ENCODE peak calls at places on chromosomes 6 and 20, in six cellular contexts. C is breast epithelium, Q is kidney, M is mammary epithelial cell, L is uterus, Y is hepatocyte. X is an unnamed sample.

GRCh38 chr20:57573176-57573575 is 12.3 kb downstream of the PCK1 start:
- DNase-seq in M (no peak), Q (peak; percentile 64), C (no peak), Y (no peak), L (no peak), X (no peak)

GRCh38 chr6:635233-635632 is 21.7 kb downstream of the HUS1B start:
- DNase-seq in Q (no peak), L (no peak), Y (no peak), C (no peak), M (no peak), X (no peak)

GRCh38 chr6:47714802-47715201 is 16.4 kb downstream of the ADGRF4 start:
- DNase-seq in M (no peak), Y (no peak), Q (no peak), C (no peak), L (no peak), X (no peak)

GRCh38 chr20:59064214-59064722 is 21.7 kb upstream of the PRELID3B start:
- DNase-seq in Q (no peak), C (no peak), L (no peak), Y (no peak), M (peak; percentile 26), X (no peak)

GRCh38 chr6:37926661-37927060 is 107.1 kb downstream of the ZFAND3 start:
- DNase-seq in L (no peak), M (no peak), Q (no peak), Y (no peak), C (no peak), X (no peak)

GRCh38 chr20:17594443-17594842 is 24.6 kb downstream of the DSTN start:
- DNase-seq in C (peak; percentile 78), Q (no peak), M (peak; percentile 75), Y (peak; percentile 64), L (no peak), X (peak; percentile 72)

GRCh38 chr20:50325215-50325614 is 134.6 kb downstream of the CEBPB start:
- DNase-seq in Q (no peak), Y (no peak), C (no peak), M (no peak), L (no peak), X (no peak)

GRCh38 chr20:24676978-24677370 is 207.5 kb downstream of the SYNDIG1 start:
- DNase-seq in C (peak; percentile 3), Q (peak; percentile 8), M (no peak), Y (no peak), L (no peak), X (no peak)

GRCh38 chr20:53547664-53548239 is 45.9 kb downstream of the ZNF217 start:
- DNase-seq in M (peak; percentile 41), Y (peak; percentile 78), Q (no peak), C (no peak), L (peak; percentile 35), X (peak; percentile 10)

GRCh38 chr20:45085289-45085688 is 15.6 kb downstream of the KCNS1 start:
- DNase-seq in L (no peak), Y (no peak), M (no peak), C (no peak), Q (no peak), X (no peak)

GRCh38 chr6:114342086-114342825 is 567 bp downstream of the HS3ST5 start:
- DNase-seq in Q (peak; percentile 70), C (no peak), M (peak; percentile 16), Y (peak; percentile 52), L (no peak), X (peak; percentile 53)

GRCh38 chr20:57662313-57663240 is 42.4 kb upstream of the ZBP1 start:
- DNase-seq in Y (no peak), Q (peak; percentile 63), L (peak; percentile 12), M (no peak), C (peak; percentile 42), X (no peak)

GRCh38 chr6:108107102-108107501 is 32.6 kb upstream of the OSTM1 start:
- DNase-seq in Q (no peak), Y (no peak), M (no peak), C (no peak), L (no peak), X (no peak)

GRCh38 chr6:42742116-42742894 is 3.6 kb downstream of the TBCC start:
- DNase-seq in M (peak; percentile 49), Q (no peak), Y (no peak), L (no peak), C (no peak), X (no peak)

GRCh38 chr20:25317351-25318075 is 69.6 kb downstream of the PYGB start:
- DNase-seq in L (peak; percentile 10), M (no peak), Y (no peak), C (no peak), Q (peak; percentile 52), X (no peak)

GRCh38 chr6:137111296-137112066 is 62.0 kb downstream of the IL22RA2 start:
- DNase-seq in Y (no peak), M (no peak), C (no peak), Q (no peak), L (no peak), X (no peak)

GRCh38 chr6:118317581-118318563 is 230.2 kb upstream of the PLN start:
- DNase-seq in Q (no peak), M (no peak), C (no peak), L (no peak), Y (no peak), X (no peak)

GRCh38 chr6:151693366-151693765 is 114.1 kb upstream of the ESR1 start:
- DNase-seq in Q (no peak), L (no peak), Y (no peak), M (no peak), C (no peak), X (no peak)

GRCh38 chr6:132365319-132365907 is 35.9 kb downstream of the MOXD1 start:
- DNase-seq in C (no peak), Y (no peak), M (no peak), Q (no peak), L (no peak), X (no peak)

GRCh38 chr6:20953019-20953418 is 418.8 kb downstream of the CDKAL1 start:
- DNase-seq in L (no peak), M (no peak), Q (no peak), C (no peak), Y (no peak), X (no peak)

GRCh38 chr6:45584127-45584526 is 206.4 kb upstream of the SUPT3H start:
- DNase-seq in M (no peak), Q (no peak), L (no peak), Y (no peak), C (no peak), X (no peak)

GRCh38 chr6:75210885-75211739 is 5.3 kb upstream of the COL12A1 start:
- DNase-seq in Y (peak; percentile 87), Q (no peak), M (peak; percentile 47), L (no peak), C (no peak), X (no peak)

GRCh38 chr6:112911949-112912348 is 564.8 kb downstream of the RFPL4B start:
- DNase-seq in C (no peak), M (no peak), Q (no peak), Y (no peak), L (no peak), X (no peak)

GRCh38 chr20:56418385-56418861 is 6.4 kb downstream of the CASS4 start:
- DNase-seq in Q (no peak), M (no peak), L (no peak), C (no peak), Y (no peak), X (no peak)

DNA sequence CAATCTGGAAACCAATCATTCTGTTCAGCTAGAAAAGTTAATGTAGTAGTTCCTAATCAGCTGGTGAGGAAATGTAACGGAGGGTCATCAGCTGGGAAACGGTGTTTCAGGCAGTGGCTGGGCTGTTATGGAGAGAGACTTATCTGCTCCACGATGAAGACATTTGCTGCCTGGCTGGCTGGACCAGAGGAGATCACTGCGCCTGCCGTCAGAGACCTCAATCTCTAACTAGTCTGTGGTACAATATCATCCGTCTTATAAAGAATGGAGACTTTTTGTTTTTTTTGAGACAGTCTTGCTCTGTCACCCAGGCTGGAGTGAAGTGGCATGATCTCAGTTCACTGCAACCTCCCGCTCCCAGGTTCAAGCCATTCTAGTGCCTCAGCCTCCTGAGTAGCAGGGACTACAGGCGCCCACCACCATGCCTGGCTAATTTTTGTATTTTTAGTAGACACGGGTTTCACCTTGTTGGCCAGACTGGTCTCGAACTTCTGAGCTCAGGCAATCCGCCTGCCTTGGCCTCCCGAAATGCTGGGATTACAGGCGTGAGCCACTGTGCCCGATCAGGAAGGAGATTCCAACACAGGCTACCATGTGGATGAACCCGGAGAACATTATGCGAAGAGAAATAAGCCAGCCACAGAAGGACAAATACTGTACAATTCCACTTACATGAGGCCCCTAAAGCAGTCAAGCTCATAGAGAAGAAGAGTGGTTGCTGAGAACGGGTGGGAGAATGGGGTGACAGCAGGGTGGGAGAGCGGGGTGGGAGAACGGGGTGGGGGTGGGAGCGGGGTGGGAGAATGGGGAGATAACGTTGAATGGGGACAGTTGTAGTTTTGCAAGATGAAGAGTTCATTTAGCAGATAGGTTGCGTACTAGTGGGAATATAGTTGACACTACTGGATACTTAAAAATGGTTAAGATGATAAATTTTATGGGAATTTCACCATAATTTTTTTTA is 115.1 kb downstream of the SULF2 start:
- DNase-seq in C (no peak), Y (no peak), M (no peak), L (no peak), Q (no peak), X (no peak)
- H3K9me3 ChIP-seq in C (no peaks in the 10 kb centered on the region), Y (no peaks in the 10 kb centered on the region), M (no peaks in the 10 kb centered on the region), L (no peaks in the 10 kb centered on the region), Q (no peaks in the 10 kb centered on the region), X (no peaks in the 10 kb centered on the region)

DNA sequence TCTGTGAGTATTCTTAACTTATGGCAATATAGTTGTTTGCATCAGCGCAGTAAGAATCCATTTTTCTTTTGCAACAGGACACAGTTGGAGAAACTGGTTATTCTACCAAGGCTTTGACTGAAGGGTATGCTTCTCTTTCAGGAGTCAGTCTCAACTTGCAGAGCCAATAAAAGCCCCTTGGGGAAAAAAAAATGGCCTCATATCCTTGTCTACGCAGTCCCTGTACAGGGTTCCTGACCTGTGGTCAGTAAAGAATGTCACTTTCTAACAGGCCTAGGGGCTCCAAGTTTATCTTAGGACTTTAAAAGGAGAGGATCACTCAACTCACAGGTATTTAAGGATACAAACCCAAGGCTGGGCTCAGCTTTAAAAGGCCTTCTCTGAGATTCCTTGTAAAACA is 6.9 kb upstream of the RNGTT start:
- DNase-seq in C (no peak), Q (no peak), M (no peak), Y (no peak), L (no peak), X (no peak)
- H3K9me3 ChIP-seq in C (peaks cover 3% of the 10 kb centered on the region), Q (no peaks in the 10 kb centered on the region), M (peaks cover 2% of the 10 kb centered on the region), Y (peaks cover 3% of the 10 kb centered on the region), L (no peaks in the 10 kb centered on the region), X (peaks cover 4% of the 10 kb centered on the region)

GRCh38 chr20:31278178-31278577 is 20.7 kb downstream of the DEFB115 start:
- DNase-seq in C (no peak), L (no peak), Q (no peak), Y (no peak), M (no peak), X (no peak)
- H3K9me3 ChIP-seq in C (peaks cover 13% of the 10 kb centered on the region), L (no peaks in the 10 kb centered on the region), Q (no peaks in the 10 kb centered on the region), Y (peaks cover 9% of the 10 kb centered on the region), M (peaks cover 17% of the 10 kb centered on the region), X (no peaks in the 10 kb centered on the region)

GRCh38 chr6:148682252-148682651 is 64.6 kb upstream of the UST start:
- DNase-seq in L (no peak), M (no peak), Y (no peak), C (no peak), Q (no peak), X (no peak)

GRCh38 chr6:148682990-148683389 is 63.8 kb upstream of the UST start:
- DNase-seq in C (no peak), Y (no peak), Q (no peak), L (no peak), M (no peak), X (no peak)

GRCh38 chr6:148681666-148682065 is 65.2 kb upstream of the UST start:
- DNase-seq in L (no peak), M (no peak), Y (no peak), Q (no peak), C (no peak), X (no peak)

GRCh38 chr6:148678682-148679081 is 68.1 kb upstream of the UST start:
- DNase-seq in M (no peak), L (no peak), Q (no peak), C (no peak), Y (no peak), X (no peak)

GRCh38 chr6:148677594-148678476 is 69.0 kb upstream of the UST start:
- DNase-seq in M (no peak), Q (no peak), Y (no peak), L (no peak), C (no peak), X (no peak)
- H3K9me3 ChIP-seq in M (no peaks in the 10 kb centered on the region), Q (no peaks in the 10 kb centered on the region), Y (no peaks in the 10 kb centered on the region), L (no peaks in the 10 kb centered on the region), C (no peaks in the 10 kb centered on the region), X (peaks cover 2% of the 10 kb centered on the region)